ENCODE peak calls at places on chromosomes 3 and 15, in five cellular contexts. J is lower leg skin, U is astrocyte, X is AG04450, V is lower lobe of right lung. O is an unnamed sample.

GRCh38 chr3:141782386-141782932 is 19.3 kb downstream of the GRK7 start:
- DNase-seq in J (no peak), U (no peak), X (no peak), V (no peak), O (no peak)

GRCh38 chr15:28129261-28129848 is 30.2 kb upstream of the OCA2 start:
- DNase-seq in J (no peak), U (no peak), X (no peak), V (no peak), O (no peak)

GRCh38 chr15:74326759-74327158 is 40.7 kb downstream of the CYP11A1 start:
- DNase-seq in J (no peak), U (no peak), X (no peak), V (no peak), O (no peak)

GRCh38 chr3:12423918-12424634 is 60.2 kb upstream of the TSEN2 start:
- DNase-seq in J (no peak), U (peak), X (no peak), V (no peak), O (no peak)

GRCh38 chr15:73965730-73966103 is 26.4 kb downstream of the STOML1 start:
- DNase-seq in J (no peak), U (peak), X (no peak), V (no peak), O (no peak)

GRCh38 chr3:158434412-158435038 is 136.5 kb upstream of the MLF1 start:
- DNase-seq in J (peak), U (peak), X (peak), V (no peak), O (peak)

GRCh38 chr3:123632161-123632655 is 47.4 kb upstream of the HACD2 start:
- DNase-seq in J (no peak), U (peak), X (peak), V (no peak), O (peak)

GRCh38 chr3:113293348-113293747 is 82.0 kb downstream of the BOC start:
- DNase-seq in J (no peak), U (no peak), X (no peak), V (no peak), O (no peak)

GRCh38 chr3:195154793-195155535 is 116.0 kb downstream of the XXYLT1 start:
- DNase-seq in J (peak), U (peak), X (peak), V (peak), O (peak)

GRCh38 chr15:33866101-33866737 is 102.1 kb upstream of the CHRM5 start:
- DNase-seq in J (no peak), U (no peak), X (no peak), V (no peak), O (no peak)

GRCh38 chr15:82570721-82571519 is 30.7 kb upstream of the RPS17 start:
- DNase-seq in J (no peak), U (peak), X (no peak), V (no peak), O (peak)

GRCh38 chr3:87792532-87793321 is 266.1 kb downstream of the CGGBP1 start:
- DNase-seq in J (no peak), U (no peak), X (no peak), V (peak), O (no peak)

GRCh38 chr3:155391583-155391982 is 98.1 kb upstream of the STRIT1 start:
- DNase-seq in J (peak), U (peak), X (no peak), V (no peak), O (peak)

GRCh38 chr3:193605876-193606275 is 12.9 kb downstream of the OPA1 start:
- DNase-seq in J (peak), U (peak), X (no peak), V (no peak), O (no peak)

GRCh38 chr3:37041546-37042195 is 48.4 kb downstream of the MLH1 start:
- DNase-seq in J (no peak), U (no peak), X (no peak), V (no peak), O (no peak)

GRCh38 chr3:193783166-193783896 is 190.3 kb downstream of the OPA1 start:
- DNase-seq in J (no peak), U (peak), X (no peak), V (no peak), O (no peak)

GRCh38 chr3:33582234-33582633 is 135.8 kb downstream of the CLASP2 start:
- DNase-seq in J (no peak), U (no peak), X (no peak), V (no peak), O (no peak)

GRCh38 chr15:59545573-59545972 is 66.0 kb upstream of the GCNT3 start:
- DNase-seq in J (no peak), U (no peak), X (no peak), V (no peak), O (no peak)

GRCh38 chr15:31312220-31312619 is 14.4 kb upstream of the KLF13 start:
- DNase-seq in J (no peak), U (no peak), X (no peak), V (no peak), O (no peak)

GRCh38 chr3:12288466-12289129 is at the start of gene PPARG:
- DNase-seq in J (no peak), U (no peak), X (no peak), V (peak), O (peak)

GRCh38 chr3:185486371-185486770 is 12.5 kb downstream of the TMEM41A start:
- DNase-seq in J (no peak), U (no peak), X (no peak), V (no peak), O (no peak)

GRCh38 chr3:163671201-163671600 is 1407.1 kb downstream of the SI start:
- DNase-seq in J (no peak), U (no peak), X (no peak), V (no peak), O (no peak)

GRCh38 chr15:101049856-101050646 is 130.9 kb downstream of the LRRK1 start:
- DNase-seq in J (no peak), U (no peak), X (no peak), V (no peak), O (peak)

GRCh38 chr15:65396283-65396964 is 18.6 kb upstream of the IGDCC3 start:
- DNase-seq in J (no peak), U (no peak), X (no peak), V (no peak), O (no peak)

GRCh38 chr15:62569460-62570404 is 404.6 kb upstream of the C2CD4B start:
- DNase-seq in J (peak), U (peak), X (peak), V (peak), O (no peak)

GRCh38 chr3:171732741-171733140 is 77.5 kb downstream of the PLD1 start:
- DNase-seq in J (no peak), U (no peak), X (no peak), V (no peak), O (no peak)

GRCh38 chr15:93070901-93071300 is 18.1 kb downstream of the RGMA start:
- DNase-seq in J (no peak), U (no peak), X (no peak), V (no peak), O (no peak)
- H3K4me3 ChIP-seq in J (no peak), U (no peak), X (no peak), V (peak), O (peak)

GRCh38 chr3:69236808-69237707 is 114.7 kb upstream of the LMOD3 start:
- DNase-seq in J (no peak), U (no peak), X (no peak), V (no peak), O (no peak)
- H3K4me3 ChIP-seq in J (no peak), U (no peak), X (no peak), V (peak), O (no peak)

DNA sequence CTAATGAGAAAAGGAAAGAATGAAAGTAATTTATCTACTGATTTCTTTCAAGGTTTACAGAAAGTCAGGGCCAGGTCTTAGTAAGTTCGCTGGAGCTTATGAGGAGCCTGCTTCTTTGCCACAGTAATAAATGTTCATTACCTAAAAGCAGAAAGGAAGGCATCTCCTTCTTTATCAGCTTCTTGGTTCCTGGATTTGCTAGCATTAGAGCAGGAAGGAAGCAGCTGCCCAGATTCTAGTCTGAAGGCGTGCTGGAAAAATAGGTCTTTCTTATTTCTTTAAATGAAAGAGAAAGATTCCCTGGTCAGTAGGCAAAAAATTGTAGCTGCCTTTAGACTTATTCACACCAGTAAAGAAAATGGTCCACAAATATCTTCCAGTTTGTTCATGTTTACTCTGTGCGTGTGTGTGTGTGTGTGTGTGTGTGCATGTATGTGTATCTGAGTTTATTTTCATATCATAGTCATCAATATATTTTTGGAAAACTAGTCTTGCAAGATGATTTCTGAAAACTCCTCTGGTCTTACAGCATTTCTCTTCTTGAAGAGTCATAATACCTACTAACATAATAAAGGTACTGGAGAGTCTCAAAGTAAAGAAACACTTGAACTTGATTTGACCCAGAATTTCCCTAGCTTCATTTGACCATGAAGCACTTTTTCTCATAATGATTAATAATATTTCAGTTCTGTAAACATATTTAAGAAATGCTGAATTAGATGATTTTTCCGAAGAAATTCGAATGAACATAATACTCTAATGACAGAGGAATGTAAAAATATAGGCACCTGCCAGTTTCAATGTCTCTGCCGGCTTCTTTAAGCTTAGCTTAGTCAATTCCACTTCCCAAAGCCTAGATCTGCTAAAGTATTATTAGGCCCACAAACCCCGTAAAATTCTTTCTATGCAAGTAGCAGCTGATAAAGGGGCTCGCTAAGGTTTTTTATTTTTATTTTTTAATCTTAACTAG is 255.2 kb upstream of the ZPLD1 start:
- DNase-seq in J (no peak), U (peak), X (no peak), V (no peak), O (no peak)
- H3K4me3 ChIP-seq in J (no peak), U (peak), X (no peak), V (no peak), O (no peak)

GRCh38 chr3:42589382-42590109 is 1.1 kb upstream of the SS18L2 start:
- DNase-seq in J (no peak), U (no peak), X (no peak), V (no peak), O (no peak)
- H3K4me3 ChIP-seq in J (no peak), U (no peak), X (no peak), V (peak), O (no peak)

GRCh38 chr3:100994187-100994586 is 966 bp upstream of the ABI3BP start:
- DNase-seq in J (no peak), U (no peak), X (no peak), V (no peak), O (no peak)

GRCh38 chr3:100993309-100993708 is at the start of gene ABI3BP:
- DNase-seq in J (peak), U (peak), X (peak), V (peak), O (peak)

GRCh38 chr3:100988080-100988479 is 5.1 kb downstream of the ABI3BP start:
- DNase-seq in J (no peak), U (no peak), X (no peak), V (no peak), O (no peak)

GRCh38 chr3:100994809-100995208 is 1.6 kb upstream of the ABI3BP start:
- DNase-seq in J (no peak), U (no peak), X (no peak), V (no peak), O (no peak)

GRCh38 chr3:100992086-100993033 is 861 bp downstream of the ABI3BP start:
- DNase-seq in J (no peak), U (no peak), X (no peak), V (no peak), O (no peak)
- H3K4me3 ChIP-seq in J (peak), U (peak), X (peak), V (peak), O (peak)

GRCh38 chr15:66496951-66497501 is 536 bp downstream of the SNAPC5 start:
- DNase-seq in J (no peak), U (no peak), X (no peak), V (no peak), O (peak)
- H3K4me3 ChIP-seq in J (peak), U (peak), X (peak), V (peak), O (peak)

O was measured in uterus.